ENCODE peak calls at places on chromosomes 6 and 20, in five cellular contexts. J is SK-N-SH, K is GM23248, Z is neural progenitor cell, R is hepatocyte. U is an unnamed sample.

GRCh38 chr20:54550776-54551396 is 75.5 kb downstream of the DOK5 start:
- DNase-seq in K (peak), R (no peak), J (no peak), Z (no peak), U (no peak)

GRCh38 chr20:14644698-14645097 is 307.3 kb upstream of the FLRT3 start:
- DNase-seq in K (no peak), R (no peak), J (no peak), Z (no peak), U (no peak)

GRCh38 chr20:43409041-43409913 is 48.4 kb upstream of the SRSF6 start:
- DNase-seq in K (peak), J (peak), R (peak), Z (peak), U (peak)

GRCh38 chr20:2086177-2086979 is 15.2 kb upstream of the STK35 start:
- DNase-seq in Z (no peak), K (peak), R (no peak), J (no peak), U (no peak)

GRCh38 chr6:160750276-160750689 is 48.2 kb downstream of the PLG start:
- DNase-seq in R (peak), J (no peak), Z (peak), K (peak), U (peak)

GRCh38 chr20:51532577-51533191 is 9.8 kb downstream of the NFATC2 start:
- DNase-seq in Z (no peak), K (peak), R (no peak), J (no peak), U (no peak)

GRCh38 chr20:23596856-23597255 is 8.9 kb downstream of the CST9 start:
- DNase-seq in R (no peak), K (no peak), Z (no peak), J (no peak), U (no peak)

GRCh38 chr6:87808005-87808757 is 106.1 kb upstream of the AKIRIN2 start:
- DNase-seq in K (peak), J (no peak), Z (no peak), R (no peak), U (no peak)

GRCh38 chr6:126015869-126016268 is 29.5 kb downstream of the TRMT11 start:
- DNase-seq in Z (no peak), R (no peak), K (peak), J (no peak), U (no peak)

DNA sequence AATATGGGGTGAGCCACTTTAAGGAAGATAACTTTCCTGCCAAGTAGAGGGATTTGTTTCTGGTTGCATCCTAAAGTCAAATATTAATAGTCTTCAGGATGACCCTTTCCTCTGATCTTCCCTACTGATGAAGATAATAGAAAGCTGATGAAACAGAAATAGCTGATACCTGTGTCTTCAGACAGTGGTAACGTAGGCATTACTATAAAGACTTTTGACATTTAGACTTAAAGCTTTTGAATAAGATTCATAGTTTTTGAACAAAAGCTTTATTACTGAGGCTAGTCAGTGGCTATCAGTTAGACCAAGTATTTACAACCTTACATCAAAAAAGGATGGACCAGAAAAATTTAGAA is 1.4 kb downstream of the NEDD9 start:
- DNase-seq in R (no peak), Z (no peak), K (no peak), J (no peak), U (no peak)
- H3K4me3 ChIP-seq in R (peak), Z (peak), K (peak), J (peak), U (peak)

GRCh38 chr20:3421985-3422384 is 14.5 kb upstream of the DNAAF9 start:
- DNase-seq in Z (no peak), J (no peak), K (no peak), R (no peak), U (no peak)

GRCh38 chr20:3420211-3420707 is 12.8 kb upstream of the DNAAF9 start:
- DNase-seq in K (peak), Z (no peak), J (no peak), R (no peak), U (no peak)

GRCh38 chr20:3423126-3423525 is 15.7 kb upstream of the DNAAF9 start:
- DNase-seq in Z (peak), K (no peak), R (no peak), J (no peak), U (peak)
- TF ChIP-seq EZH2phosphoT487 in Z (no peak), K (no peak), R (no peak), J (no peak), U (no peak)

DNA sequence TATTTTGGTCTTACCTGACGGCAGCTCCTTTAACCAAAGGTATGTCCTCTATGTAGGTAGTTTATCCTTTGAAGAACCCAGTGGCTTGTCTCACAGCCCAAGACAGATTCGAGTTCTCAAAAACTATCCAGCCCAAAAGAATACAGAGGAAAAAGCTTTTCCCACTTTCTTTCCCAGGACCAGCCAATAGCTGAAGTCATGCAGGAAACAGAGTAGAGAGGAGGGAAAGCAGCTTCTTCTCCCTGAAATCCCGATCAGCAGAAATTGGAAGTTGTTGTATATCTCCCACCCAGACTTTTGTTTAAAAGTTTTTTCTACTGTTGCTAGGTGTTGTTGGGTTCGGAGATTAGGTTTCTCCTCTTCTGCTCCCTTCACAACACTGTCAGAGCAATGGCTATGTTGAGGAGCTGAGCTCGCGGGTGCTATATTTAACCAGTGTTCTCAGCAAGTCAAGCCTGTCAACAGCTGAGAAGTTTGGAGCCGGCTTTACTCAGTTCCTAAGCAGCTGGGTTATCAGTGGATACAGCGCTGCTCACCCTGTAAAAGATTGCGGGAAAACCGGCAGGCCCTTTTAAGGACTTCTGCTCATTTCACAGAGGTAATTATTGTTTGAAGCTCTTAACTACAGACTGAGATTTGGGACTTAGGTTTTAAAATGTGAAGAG is at the start of gene FILIP1:
- DNase-seq in Z (peak), J (no peak), R (peak), K (peak), U (peak)
- H3K4me3 ChIP-seq in Z (peak), J (no peak), R (peak), K (peak), U (no peak)

GRCh38 chr6:132716238-132716637 is 2.4 kb upstream of the VNN1 start:
- DNase-seq in J (no peak), K (no peak), Z (no peak), R (no peak), U (no peak)
- TF ChIP-seq EZH2phosphoT487 in J (no peak), K (no peak), Z (no peak), R (no peak), U (no peak)

U was measured in GM23338.